ENCODE peak calls at places on chromosomes 4 and X, in six cellular contexts. U, H, T, L, J and A are unnamed samples.

GRCh38 chr4:101086801-101087586 is 260.3 kb downstream of the PPP3CA start:
- DNase-seq in U (no peak), H (no peak), T (no peak), L (no peak), J (no peak), A (no peak)

GRCh38 chr4:67779631-67780030 is 25.4 kb upstream of the GNRHR start:
- DNase-seq in U (no peak), H (no peak), T (no peak), L (no peak), J (no peak), A (no peak)

GRCh38 chr4:114758066-114758465 is 159.5 kb downstream of the UGT8 start:
- DNase-seq in U (no peak), H (no peak), T (no peak), L (no peak), J (no peak), A (no peak)

GRCh38 chrX:80817002-80817401 is 7.3 kb upstream of the BRWD3 start:
- DNase-seq in U (no peak), H (no peak), T (peak; percentile 63), L (peak; percentile 38), J (no peak), A (no peak)

GRCh38 chr4:19936471-19936870 is 315.2 kb upstream of the SLIT2 start:
- DNase-seq in U (no peak), H (peak; percentile 80), T (peak; percentile 64), L (peak; percentile 73), J (no peak), A (peak; percentile 72)

GRCh38 chrX:23959781-23960180 is 52.0 kb downstream of the CXorf58 start:
- DNase-seq in U (no peak), H (no peak), T (no peak), L (no peak), J (no peak), A (no peak)

GRCh38 chrX:100880368-100880767 is 6.2 kb upstream of the NOX1 start:
- DNase-seq in U (no peak), H (no peak), T (no peak), L (no peak), J (no peak), A (no peak)

GRCh38 chrX:96372313-96373046 is 312.2 kb upstream of the DIAPH2 start:
- DNase-seq in U (peak; percentile 74), H (peak; percentile 12), T (peak; percentile 80), L (peak; percentile 74), J (no peak), A (peak; percentile 70)

GRCh38 chr4:13548059-13548983 is 4.0 kb upstream of the NKX3-2 start:
- DNase-seq in U (no peak), H (no peak), T (no peak), L (no peak), J (no peak), A (no peak)

GRCh38 chr4:146890301-146890700 is 55.4 kb downstream of the TTC29 start:
- DNase-seq in U (no peak), H (no peak), T (no peak), L (no peak), J (no peak), A (no peak)

GRCh38 chrX:93649381-93649780 is 24.0 kb downstream of the NAP1L3 start:
- DNase-seq in U (no peak), H (no peak), T (no peak), L (no peak), J (no peak), A (no peak)

GRCh38 chrX:135484636-135485289 is 35.7 kb upstream of the INTS6L start:
- DNase-seq in U (peak; percentile 45), H (peak; percentile 3), T (peak; percentile 74), L (peak; percentile 61), J (no peak), A (peak; percentile 48)

GRCh38 chr4:13612569-13612968 is 15.0 kb downstream of the BOD1L1 start:
- DNase-seq in U (no peak), H (no peak), T (no peak), L (no peak), J (no peak), A (peak; percentile 32)

GRCh38 chr4:79050521-79050880 is 111.3 kb upstream of the PAQR3 start:
- DNase-seq in U (no peak), H (no peak), T (no peak), L (no peak), J (peak; percentile 18), A (no peak)

GRCh38 chrX:134173541-134174272 is 63.3 kb upstream of the CCDC160 start:
- DNase-seq in U (no peak), H (no peak), T (no peak), L (no peak), J (no peak), A (no peak)

GRCh38 chr4:53189011-53189410 is 176.8 kb downstream of the SCFD2 start:
- DNase-seq in U (no peak), H (peak; percentile 67), T (peak; percentile 90), L (peak; percentile 78), J (no peak), A (no peak)

GRCh38 chr4:181911420-181911819 is 331.8 kb upstream of the TENM3 start:
- DNase-seq in U (peak; percentile 28), H (no peak), T (peak; percentile 72), L (peak; percentile 28), J (no peak), A (no peak)

GRCh38 chrX:140709421-140709846 is at the start of gene LINC00632:
- DNase-seq in U (no peak), H (no peak), T (no peak), L (no peak), J (no peak), A (no peak)

GRCh38 chrX:1453951-1454785 is 1.5 kb upstream of the ASMTL start:
- DNase-seq in U (peak; percentile 90), H (peak; percentile 9), T (peak; percentile 72), L (peak; percentile 86), J (peak; percentile 95), A (peak; percentile 85)

GRCh38 chr4:124640037-124640730 is 72.3 kb downstream of the ANKRD50 start:
- DNase-seq in U (no peak), H (no peak), T (peak; percentile 90), L (peak; percentile 96), J (no peak), A (peak; percentile 64)

GRCh38 chrX:24577091-24577490 is 70.1 kb downstream of the PCYT1B start:
- DNase-seq in U (no peak), H (no peak), T (no peak), L (no peak), J (no peak), A (no peak)

GRCh38 chrX:49892552-49892951 is 13.3 kb downstream of the USP27X start:
- DNase-seq in U (no peak), H (no peak), T (no peak), L (no peak), J (no peak), A (no peak)

GRCh38 chr4:38939150-38939549 is 71.5 kb downstream of the FAM114A1 start:
- DNase-seq in U (no peak), H (no peak), T (no peak), L (no peak), J (no peak), A (no peak)

GRCh38 chrX:83510466-83511181 is 2.5 kb downstream of the POU3F4 start:
- DNase-seq in U (no peak), H (no peak), T (no peak), L (no peak), J (no peak), A (no peak)

GRCh38 chr4:92333056-92333455 is 29.3 kb downstream of the GRID2 start:
- DNase-seq in U (peak; percentile 9), H (no peak), T (no peak), L (no peak), J (no peak), A (peak; percentile 10)

GRCh38 chrX:111779582-111779981 is 96.4 kb upstream of the TRPC5OS start:
- DNase-seq in U (no peak), H (no peak), T (no peak), L (peak; percentile 0), J (no peak), A (no peak)

GRCh38 chr4:118281611-118282442 is 71.0 kb downstream of the PRSS12 start:
- DNase-seq in U (peak; percentile 18), H (no peak), T (peak; percentile 49), L (peak; percentile 52), J (no peak), A (peak; percentile 17)

GRCh38 chrX:29787666-29788065 is 427.7 kb upstream of the MAGEB2 start:
- DNase-seq in U (no peak), H (no peak), T (no peak), L (peak; percentile 1), J (no peak), A (no peak)

DNA sequence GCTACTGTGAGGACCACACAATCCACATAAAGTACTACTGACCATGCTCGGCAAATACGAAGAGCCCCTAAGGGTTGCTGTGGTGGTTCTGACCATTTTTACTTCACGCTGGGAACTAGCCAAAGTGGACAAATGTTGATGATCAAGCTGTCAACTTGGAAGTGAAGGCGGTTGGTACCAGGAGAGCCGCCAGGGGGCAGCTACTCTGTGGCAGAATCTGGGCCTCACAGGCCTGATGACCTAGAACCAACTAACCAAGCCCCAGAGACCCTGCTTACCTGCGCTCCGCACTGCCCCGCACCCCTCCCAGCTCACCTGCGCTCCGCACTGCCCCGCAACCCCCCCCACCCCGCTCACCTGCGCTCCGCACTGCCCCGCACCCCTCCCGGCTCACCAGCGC is 5.6 kb downstream of the GAK start:
- DNase-seq in U (peak; percentile 44), H (no peak), T (peak; percentile 10), L (no peak), J (no peak), A (peak; percentile 39)
- TF ChIP-seq CTCF in U (peak; percentile 40), H (peak; percentile 22), T (peak; percentile 47), L (peak; percentile 38), J (no peak), A (peak; percentile 55)

GRCh38 chr4:94454405-94454804 is 2.7 kb downstream of the PDLIM5 start:
- DNase-seq in U (no peak), H (no peak), T (no peak), L (peak; percentile 46), J (no peak), A (no peak)
- H3K4me3 ChIP-seq in U (peak overlapping the region; percentile 82), H (peak overlapping the region; percentile 50), T (peak overlapping the region; percentile 51), L (peak overlapping the region; percentile 37), J (peak overlapping the region; percentile 9), A (peak overlapping the region; percentile 94)

GRCh38 chr4:183029365-183029764 is 69.7 kb upstream of the WWC2 start:
- DNase-seq in U (no peak), H (no peak), T (no peak), L (no peak), J (no peak), A (no peak)

GRCh38 chr4:183035726-183036415 is 63.2 kb upstream of the WWC2 start:
- DNase-seq in U (no peak), H (no peak), T (no peak), L (no peak), J (no peak), A (no peak)

GRCh38 chr4:183026701-183027100 is 72.4 kb upstream of the WWC2 start:
- DNase-seq in U (no peak), H (no peak), T (no peak), L (no peak), J (no peak), A (no peak)

DNA sequence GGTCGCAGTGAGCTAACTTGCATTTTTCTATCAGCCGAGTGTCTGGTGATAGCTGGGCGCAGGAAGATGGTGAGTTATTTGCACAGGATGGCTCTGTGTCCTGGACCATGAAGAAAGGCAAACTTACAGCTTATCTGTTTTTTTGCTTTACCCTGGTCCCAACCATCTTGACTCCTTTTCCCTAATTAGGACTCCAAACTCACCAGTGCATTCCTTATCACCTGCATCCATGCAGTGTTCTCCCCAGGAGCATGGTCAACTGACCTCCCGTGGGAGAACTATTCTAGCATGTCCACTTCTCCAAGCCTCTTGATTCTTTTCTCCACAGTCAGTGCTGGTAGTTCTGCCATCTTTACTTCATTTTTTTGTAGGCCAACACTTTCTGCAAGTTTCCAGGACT is 68.2 kb upstream of the WWC2 start:
- DNase-seq in U (no peak), H (no peak), T (no peak), L (no peak), J (no peak), A (no peak)
- TF ChIP-seq CTCF in U (no peak), H (no peak), T (no peak), L (no peak), J (no peak), A (no peak)

GRCh38 chr4:188109157-188109755 is at the start of gene TRIML2:
- DNase-seq in U (no peak), H (no peak), T (no peak), L (peak; percentile 6), J (no peak), A (no peak)
- H3K4me3 ChIP-seq in U (no peak within 1 kb of the TSS), H (no peak within 1 kb of the TSS), T (no peak within 1 kb of the TSS), L (no peak within 1 kb of the TSS), J (no peak within 1 kb of the TSS), A (no peak within 1 kb of the TSS)